ENCODE peak calls at places on chromosome 9, in nine cellular contexts. L, B, C, O, J, E, F, A and W are unnamed samples.

GRCh38 chr9:38373679-38374078 is 18.8 kb upstream of the ALDH1B1 start:
- DNase-seq in L (no peak), B (no peak), C (no peak), O (no peak), J (no peak), E (no peak), F (no peak), A (no peak), W (no peak)

GRCh38 chr9:36993933-36994764 is 39.9 kb downstream of the PAX5 start:
- DNase-seq in L (no peak), B (peak; percentile 25), C (no peak), O (no peak), J (peak; percentile 94), E (no peak), F (peak; percentile 34), A (no peak), W (no peak)

GRCh38 chr9:1939466-1939865 is 75.7 kb upstream of the SMARCA2 start:
- DNase-seq in L (no peak), B (no peak), C (no peak), O (no peak), J (peak; percentile 46), E (no peak), F (no peak), A (no peak), W (no peak)

GRCh38 chr9:16282718-16283117 is 587.8 kb downstream of the BNC2 start:
- DNase-seq in L (no peak), B (no peak), C (no peak), O (no peak), J (no peak), E (no peak), F (no peak), A (no peak), W (no peak)

GRCh38 chr9:98255064-98255577 is 328 bp downstream of the TBC1D2 start:
- DNase-seq in L (peak; percentile 4), B (peak; percentile 27), C (no peak), O (peak; percentile 70), J (no peak), E (no peak), F (no peak), A (peak; percentile 21), W (no peak)

GRCh38 chr9:15743512-15743911 is 190.7 kb downstream of the CCDC171 start:
- DNase-seq in L (no peak), B (no peak), C (no peak), O (no peak), J (peak; percentile 44), E (no peak), F (no peak), A (no peak), W (no peak)

GRCh38 chr9:82021198-82021597 is 32.6 kb downstream of the SPATA31D1 start:
- DNase-seq in L (no peak), B (peak; percentile 95), C (no peak), O (peak; percentile 98), J (no peak), E (no peak), F (no peak), A (no peak), W (peak; percentile 5)

GRCh38 chr9:109278848-109279247 is 42.0 kb downstream of the EPB41L4B start:
- DNase-seq in L (no peak), B (no peak), C (peak; percentile 10), O (no peak), J (no peak), E (no peak), F (no peak), A (no peak), W (no peak)

GRCh38 chr9:131366745-131367401 is 27.0 kb upstream of the PRRC2B start:
- DNase-seq in L (no peak), B (peak; percentile 53), C (no peak), O (peak; percentile 59), J (no peak), E (no peak), F (no peak), A (no peak), W (no peak)